ENCODE peak calls at places on chromosomes 1 and 21, in ten cellular contexts. N, R, O, C, T, W, D, M, I and S are unnamed samples.

GRCh38 chr21:33899199-33899598 is 16.4 kb downstream of the ATP5PO start:
- DNase-seq in O (no peak), T (no peak), M (no peak), N (no peak), D (no peak), W (no peak), I (no peak), C (no peak), R (no peak), S (no peak)

GRCh38 chr1:11700655-11701467 is 9.4 kb downstream of the DRAXIN start:
- DNase-seq in T (no peak), D (no peak), C (no peak), I (peak; percentile 37), N (no peak), R (no peak), W (no peak), O (no peak), M (no peak), S (no peak)

GRCh38 chr1:220990417-220991337 is 111.4 kb downstream of the HLX start:
- DNase-seq in N (no peak), D (no peak), T (no peak), C (peak; percentile 59), R (no peak), W (no peak), O (no peak), I (no peak), M (no peak), S (no peak)

GRCh38 chr1:102693345-102693744 is 415.0 kb downstream of the COL11A1 start:
- DNase-seq in D (no peak), C (no peak), O (no peak), N (no peak), I (no peak), M (no peak), W (no peak), T (no peak), R (no peak), S (no peak)

GRCh38 chr1:219340796-219341195 is 167.1 kb downstream of the LYPLAL1 start:
- DNase-seq in C (peak; percentile 23), O (no peak), I (no peak), D (no peak), R (no peak), N (no peak), T (no peak), M (no peak), W (no peak), S (no peak)

GRCh38 chr1:221783936-221784335 is 42.0 kb upstream of the DUSP10 start:
- DNase-seq in W (no peak), R (no peak), D (no peak), I (no peak), O (no peak), C (no peak), N (no peak), M (no peak), T (no peak), S (no peak)

GRCh38 chr1:201153474-201154388 is 543 bp downstream of the TMEM9 start:
- DNase-seq in N (no peak), I (no peak), O (no peak), R (no peak), C (no peak), W (no peak), M (no peak), T (no peak), D (peak; percentile 36), S (no peak)

GRCh38 chr1:218374401-218374848 is 29.3 kb downstream of the TGFB2 start:
- DNase-seq in T (no peak), D (no peak), C (peak; percentile 25), N (no peak), R (no peak), W (no peak), O (no peak), I (no peak), M (no peak), S (no peak)

GRCh38 chr1:25973610-25974355 is 24.1 kb downstream of the PAFAH2 start:
- DNase-seq in M (no peak), I (no peak), W (no peak), D (no peak), C (peak; percentile 51), R (no peak), N (no peak), T (no peak), O (no peak), S (no peak)

GRCh38 chr1:204578867-204579664 is 62.9 kb downstream of the MDM4 start:
- DNase-seq in M (no peak), T (peak; percentile 36), R (no peak), N (peak; percentile 18), C (peak; percentile 69), O (peak; percentile 33), W (no peak), D (no peak), I (peak; percentile 61), S (peak; percentile 27)

GRCh38 chr1:116092752-116093489 is 18.3 kb upstream of the MAB21L3 start:
- DNase-seq in R (no peak), C (no peak), W (no peak), D (no peak), N (no peak), O (no peak), I (no peak), M (no peak), T (no peak), S (no peak)

GRCh38 chr1:212674872-212675271 is 24.8 kb downstream of the BATF3 start:
- DNase-seq in O (no peak), T (no peak), R (no peak), I (no peak), C (no peak), M (no peak), N (no peak), W (no peak), D (no peak), S (no peak)

GRCh38 chr1:212677136-212677535 is 22.5 kb downstream of the BATF3 start:
- DNase-seq in T (no peak), N (no peak), D (no peak), I (no peak), O (no peak), R (no peak), W (no peak), C (no peak), M (no peak), S (no peak)

GRCh38 chr1:212678456-212679410 is 20.9 kb downstream of the BATF3 start:
- DNase-seq in W (no peak), I (no peak), D (no peak), N (no peak), T (no peak), C (no peak), M (no peak), O (no peak), R (no peak), S (no peak)

GRCh38 chr1:212675675-212676074 is 24.0 kb downstream of the BATF3 start:
- DNase-seq in D (no peak), T (no peak), W (no peak), I (no peak), O (no peak), N (no peak), M (no peak), R (no peak), C (no peak), S (no peak)

DNA sequence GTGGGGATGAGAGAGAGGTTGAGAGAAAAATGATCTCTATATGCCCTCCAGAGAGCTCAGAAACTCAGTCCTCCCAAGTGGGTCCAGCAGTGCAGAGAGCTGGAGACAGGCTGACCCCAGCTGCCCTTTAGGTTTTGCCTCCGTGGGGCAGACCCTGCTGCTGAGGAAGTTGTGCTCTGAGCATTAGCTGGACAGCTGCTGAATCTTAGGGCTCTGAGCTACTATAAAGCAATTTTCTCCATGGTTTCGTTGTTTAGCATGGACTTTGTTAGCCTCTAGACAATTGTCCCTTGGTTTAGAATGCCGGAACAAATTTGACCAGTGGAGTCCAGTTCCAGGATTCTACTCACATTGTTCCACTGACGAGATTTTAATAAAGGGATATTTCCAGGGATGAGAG is 22.1 kb downstream of the BATF3 start:
- DNase-seq in D (no peak), I (no peak), O (no peak), T (no peak), W (no peak), R (no peak), M (no peak), C (no peak), N (no peak), S (no peak)
- H3K27ac ChIP-seq in D (no peak overlapping the region), I (no peak overlapping the region), O (no peak overlapping the region), T (no peak overlapping the region), W (no peak overlapping the region), R (no peak overlapping the region), M (no peak overlapping the region), C (no peak overlapping the region), N (no peak overlapping the region), S (no peak overlapping the region)

DNA sequence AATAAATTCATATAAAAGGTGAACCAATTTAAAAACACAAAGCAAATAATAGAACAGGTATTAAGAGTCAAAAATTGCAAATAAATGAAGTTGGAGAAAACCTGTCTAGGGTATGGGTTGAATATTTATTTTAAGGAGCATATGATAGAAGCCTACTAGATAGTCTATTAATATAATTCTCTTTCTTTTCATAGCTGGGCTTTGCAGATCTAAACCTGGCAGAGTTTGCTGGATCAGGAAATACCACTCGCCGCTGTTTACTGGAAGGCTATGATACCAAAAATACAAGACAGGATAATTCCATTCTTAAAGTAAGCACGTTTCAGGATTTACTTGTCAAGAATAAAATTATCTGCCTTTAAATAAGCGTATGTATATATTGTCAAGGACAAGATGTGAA is 48.9 kb downstream of the HENMT1 start:
- DNase-seq in M (no peak), N (no peak), O (no peak), D (no peak), T (no peak), R (no peak), C (no peak), I (no peak), W (no peak), S (no peak)
- H3K36me3 ChIP-seq in M (no peaks in the 10 kb centered on the region), N (no peaks in the 10 kb centered on the region), O (peaks cover 35% of the 10 kb centered on the region), D (peaks cover 9% of the 10 kb centered on the region), T (peaks cover 12% of the 10 kb centered on the region), R (no peaks in the 10 kb centered on the region), C (no peaks in the 10 kb centered on the region), I (no peaks in the 10 kb centered on the region), W (no peaks in the 10 kb centered on the region), S (peaks cover 11% of the 10 kb centered on the region)

DNA sequence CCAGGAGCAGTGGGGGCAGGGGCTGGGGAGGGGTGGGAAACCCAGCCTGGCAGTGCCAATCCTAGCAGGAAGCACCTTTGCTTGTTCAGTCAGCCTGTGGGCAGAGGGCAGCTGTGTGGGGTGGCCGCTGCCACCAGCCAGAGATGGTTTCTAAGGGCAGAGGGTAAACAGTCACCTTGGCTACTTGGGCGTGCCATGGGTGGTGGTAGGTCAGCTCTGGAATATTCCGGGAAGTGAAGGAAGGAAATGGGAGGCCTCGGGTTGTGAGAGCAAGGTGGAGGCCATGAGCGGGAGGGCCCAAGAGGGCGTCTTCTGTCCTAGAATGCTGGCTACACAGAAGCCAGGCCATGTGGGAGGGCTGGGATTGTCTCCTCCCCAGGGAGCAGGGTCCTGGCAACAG is 20.7 kb upstream of the WNT4 start:
- DNase-seq in M (no peak), O (no peak), D (no peak), T (no peak), N (no peak), C (no peak), R (no peak), I (no peak), W (no peak), S (peak; percentile 66)
- H3K27ac ChIP-seq in M (no peak overlapping the region), O (no peak overlapping the region), D (no peak overlapping the region), T (no peak overlapping the region), N (no peak overlapping the region), C (no peak overlapping the region), R (no peak overlapping the region), I (no peak overlapping the region), W (no peak overlapping the region), S (peak overlapping the region; percentile 29)

DNA sequence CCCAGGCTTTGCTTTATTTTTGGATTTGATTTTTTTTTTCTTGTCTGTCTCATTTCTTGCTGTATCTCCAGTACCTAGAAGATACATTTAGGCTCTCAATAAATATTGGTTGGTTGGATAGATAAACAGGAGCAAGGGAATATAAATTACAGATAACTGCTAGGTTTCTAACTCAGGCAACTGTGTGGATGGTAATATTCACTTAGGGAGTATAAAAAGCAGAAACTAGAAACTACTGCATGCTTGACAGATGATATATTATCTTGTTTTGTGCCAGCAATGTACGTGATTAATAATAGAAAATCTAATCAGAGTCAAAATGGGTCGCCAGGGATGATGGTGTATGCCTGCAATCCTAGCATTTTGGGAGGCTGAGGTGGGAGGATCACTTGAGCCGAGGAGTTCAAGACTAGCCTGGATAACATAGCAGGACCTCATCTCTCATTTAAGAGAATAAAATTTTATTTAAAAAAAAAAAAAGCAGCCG is 31.0 kb upstream of the TARS2 start:
- DNase-seq in I (no peak), N (no peak), T (no peak), O (no peak), D (no peak), C (no peak), W (no peak), M (no peak), R (no peak), S (no peak)
- H3K36me3 ChIP-seq in I (peaks cover 25% of the 10 kb centered on the region), N (no peaks in the 10 kb centered on the region), T (peaks cover 58% of the 10 kb centered on the region), O (peaks cover 89% of the 10 kb centered on the region), D (peaks cover 75% of the 10 kb centered on the region), C (peaks cover 37% of the 10 kb centered on the region), W (no peaks in the 10 kb centered on the region), M (no peaks in the 10 kb centered on the region), R (peaks cover 22% of the 10 kb centered on the region), S (no peaks in the 10 kb centered on the region)